ENCODE peak calls at places on chromosomes 16 and 17, in four cellular contexts. S, L, I and X are unnamed samples.

GRCh38 chr16:58249388-58249779 is 45.4 kb downstream of the PRSS54 start:
- DNase-seq in S (no peak), L (no peak), I (no peak), X (no peak)

GRCh38 chr16:77556203-77556602 is 121.4 kb upstream of the ADAMTS18 start:
- DNase-seq in L (no peak), I (no peak), S (no peak), X (no peak)

GRCh38 chr16:952321-952720 is 18.5 kb downstream of the LMF1 start:
- DNase-seq in L (no peak), S (no peak), I (no peak), X (no peak)

GRCh38 chr17:43175213-43176118 is 4.5 kb downstream of the NBR1 start:
- DNase-seq in L (no peak), S (no peak), I (no peak), X (no peak)

GRCh38 chr16:15509593-15510520 is 75.5 kb downstream of the BMERB1 start:
- DNase-seq in I (no peak), S (peak; percentile 34), L (no peak), X (peak; percentile 42)

GRCh38 chr17:17971431-17972125 is 622 bp downstream of the TOM1L2 start:
- DNase-seq in L (no peak), I (no peak), S (peak; percentile 25), X (peak; percentile 10)

GRCh38 chr16:57610611-57611010 is 17.8 kb upstream of the ADGRG1 start:
- DNase-seq in I (no peak), S (no peak), L (no peak), X (no peak)

GRCh38 chr17:79977711-79978544 is 57.7 kb downstream of the TBC1D16 start:
- DNase-seq in I (no peak), S (no peak), L (no peak), X (no peak)

GRCh38 chr17:76684756-76685155 is 26.0 kb downstream of the MXRA7 start:
- DNase-seq in S (no peak), L (no peak), I (no peak), X (no peak)

GRCh38 chr17:67629963-67630320 is 87.8 kb upstream of the NOL11 start:
- DNase-seq in L (peak; percentile 15), I (peak; percentile 25), S (no peak), X (no peak)

GRCh38 chr16:20611975-20612471 is 35.9 kb upstream of the ACSM2B start:
- DNase-seq in I (peak; percentile 49), L (no peak), S (no peak), X (no peak)

GRCh38 chr17:17376362-17376761 is 73.2 kb downstream of the NT5M start:
- DNase-seq in L (no peak), I (no peak), S (no peak), X (no peak)

GRCh38 chr17:53607475-53607874 is 215.3 kb upstream of the KIF2B start:
- DNase-seq in S (no peak), I (no peak), L (no peak), X (no peak)